ENCODE peak calls at places on chromosomes 7 and 10, in five cellular contexts. Y is colonic mucosa, Q is endothelial cell of umbilical vein, C is NCI-H1694 treated with DMSO at 0.1 percent for 48 hours, D is IMR-90. A is an unnamed sample.

GRCh38 chr10:70367195-70367796 is 15.1 kb downstream of the LRRC20 start:
- DNase-seq in Y (no peak), D (peak), Q (no peak), C (no peak), A (no peak)

GRCh38 chr7:128811631-128812430 is 18.4 kb upstream of the FLNC start:
- DNase-seq in C (no peak), D (no peak), Y (no peak), Q (no peak), A (peak)

GRCh38 chr7:65477326-65477725 is 103.7 kb downstream of the ZNF92 start:
- DNase-seq in Y (no peak), D (peak), C (peak), Q (no peak), A (no peak)

GRCh38 chr7:157482517-157483120 is 145.8 kb downstream of the DNAJB6 start:
- DNase-seq in D (no peak), C (no peak), Q (no peak), Y (no peak), A (no peak)

GRCh38 chr10:32073676-32074075 is 17.5 kb upstream of the KIF5B start:
- DNase-seq in Y (no peak), C (no peak), D (peak), Q (no peak), A (no peak)

GRCh38 chr10:71212249-71213126 is at the start of gene UNC5B:
- DNase-seq in D (peak), C (peak), Y (peak), Q (peak), A (peak)

GRCh38 chr7:54831644-54832095 is 72.7 kb upstream of the SEC61G start:
- DNase-seq in C (no peak), Q (no peak), Y (no peak), D (no peak), A (no peak)

GRCh38 chr7:92485267-92485892 is 7.6 kb upstream of the ERVW-1 start:
- DNase-seq in Q (no peak), Y (no peak), D (no peak), C (no peak), A (no peak)

GRCh38 chr7:149334219-149334618 is 72.2 kb downstream of the ZNF783 start:
- DNase-seq in C (no peak), Q (no peak), D (no peak), Y (no peak), A (no peak)

GRCh38 chr10:17025444-17026295 is 103.9 kb downstream of the CUBN start:
- DNase-seq in C (no peak), D (peak), Y (no peak), Q (peak), A (no peak)

GRCh38 chr10:62183442-62183841 is 85.2 kb downstream of the RTKN2 start:
- DNase-seq in Y (no peak), D (no peak), Q (no peak), C (no peak), A (no peak)

GRCh38 chr7:12896316-12896715 is 208.9 kb downstream of the ARL4A start:
- DNase-seq in D (no peak), Y (no peak), C (no peak), Q (no peak), A (no peak)

GRCh38 chr7:66883716-66884115 is 37.3 kb upstream of the TMEM248 start:
- DNase-seq in C (no peak), D (peak), Q (no peak), Y (no peak), A (no peak)

GRCh38 chr10:77837248-77837924 is 89.2 kb downstream of the DLG5 start:
- DNase-seq in Q (no peak), C (peak), D (peak), Y (no peak), A (peak)

GRCh38 chr7:29319719-29320521 is 125.3 kb downstream of the CHN2 start:
- DNase-seq in Q (no peak), Y (no peak), D (no peak), C (no peak), A (no peak)

GRCh38 chr7:55476071-55476803 is 96.1 kb downstream of the VOPP1 start:
- DNase-seq in Y (no peak), C (no peak), Q (no peak), D (peak), A (peak)

GRCh38 chr10:128180843-128181242 is 54.6 kb upstream of the MKI67 start:
- DNase-seq in Q (no peak), C (no peak), D (no peak), Y (no peak), A (no peak)

GRCh38 chr7:14806886-14807285 is 95.7 kb downstream of the DGKB start:
- DNase-seq in C (no peak), Q (no peak), Y (no peak), D (peak), A (no peak)

GRCh38 chr7:142482899-142483658 is 225.2 kb upstream of the PRSS58 start:
- DNase-seq in C (no peak), Q (peak), Y (peak), D (peak), A (peak)

GRCh38 chr10:83555264-83555663 is 584.0 kb upstream of the GHITM start:
- DNase-seq in D (no peak), C (no peak), Y (no peak), Q (no peak), A (no peak)

GRCh38 chr10:116769791-116770190 is 27.4 kb upstream of the HSPA12A start:
- DNase-seq in C (no peak), D (peak), Q (no peak), Y (no peak), A (no peak)

GRCh38 chr10:80686734-80687561 is 149.2 kb downstream of the SH2D4B start:
- DNase-seq in Y (no peak), D (no peak), Q (no peak), C (no peak), A (no peak)

A was measured in G401.